ENCODE peak calls at places on chromosome 14, in seven cellular contexts. One of them, this sample, is unnamed.

GRCh38 chr14:73424453-73424852 is 33.9 kb downstream of the NUMB start:
- DNase-seq in neuronal stem cell: no peak
- DNase-seq in H9: no peak
- DNase-seq in IMR-90: peak
- DNase-seq in trophoblast cell: no peak
- DNase-seq in mesendoderm: no peak
- DNase-seq in H1: no peak
- DNase-seq in this sample: peak

GRCh38 chr14:92586001-92586947 is 72.7 kb downstream of the RIN3 start:
- DNase-seq in neuronal stem cell: no peak
- DNase-seq in H9: no peak
- DNase-seq in IMR-90: peak
- DNase-seq in trophoblast cell: no peak
- DNase-seq in mesendoderm: no peak
- DNase-seq in H1: no peak
- DNase-seq in this sample: peak

GRCh38 chr14:77400216-77400615 is 23.0 kb downstream of the SAMD15 start:
- DNase-seq in neuronal stem cell: no peak
- DNase-seq in H9: no peak
- DNase-seq in IMR-90: no peak
- DNase-seq in trophoblast cell: no peak
- DNase-seq in mesendoderm: no peak
- DNase-seq in H1: no peak
- DNase-seq in this sample: no peak

GRCh38 chr14:92914087-92914656 is 8.8 kb upstream of the CHGA start:
- DNase-seq in neuronal stem cell: peak
- DNase-seq in H9: peak
- DNase-seq in IMR-90: peak
- DNase-seq in trophoblast cell: peak
- DNase-seq in mesendoderm: peak
- DNase-seq in H1: peak
- DNase-seq in this sample: peak

GRCh38 chr14:104876251-104876699 is 11.2 kb downstream of the CEP170B start:
- DNase-seq in neuronal stem cell: no peak
- DNase-seq in H9: peak
- DNase-seq in IMR-90: peak
- DNase-seq in trophoblast cell: peak
- DNase-seq in mesendoderm: peak
- DNase-seq in H1: peak
- DNase-seq in this sample: peak

GRCh38 chr14:89420502-89420901 is 3.5 kb upstream of the FOXN3 start:
- DNase-seq in neuronal stem cell: no peak
- DNase-seq in H9: no peak
- DNase-seq in IMR-90: no peak
- DNase-seq in trophoblast cell: no peak
- DNase-seq in mesendoderm: no peak
- DNase-seq in H1: no peak
- DNase-seq in this sample: no peak

GRCh38 chr14:68815288-68816182 is 22.7 kb upstream of the ZFP36L1 start:
- DNase-seq in neuronal stem cell: no peak
- DNase-seq in H9: no peak
- DNase-seq in IMR-90: no peak
- DNase-seq in trophoblast cell: no peak
- DNase-seq in mesendoderm: peak
- DNase-seq in H1: no peak
- DNase-seq in this sample: no peak

GRCh38 chr14:74550071-74550470 is 56.5 kb downstream of the ISCA2 start:
- DNase-seq in neuronal stem cell: no peak
- DNase-seq in H9: no peak
- DNase-seq in IMR-90: no peak
- DNase-seq in trophoblast cell: no peak
- DNase-seq in mesendoderm: no peak
- DNase-seq in H1: no peak
- DNase-seq in this sample: no peak

GRCh38 chr14:22819191-22819988 is 4.2 kb upstream of the SLC7A7 start:
- DNase-seq in neuronal stem cell: no peak
- DNase-seq in H9: peak
- DNase-seq in IMR-90: peak
- DNase-seq in trophoblast cell: peak
- DNase-seq in mesendoderm: peak
- DNase-seq in H1: peak
- DNase-seq in this sample: peak

GRCh38 chr14:45651906-45652305 is 398.9 kb upstream of the MIS18BP1 start:
- DNase-seq in neuronal stem cell: no peak
- DNase-seq in H9: no peak
- DNase-seq in IMR-90: no peak
- DNase-seq in trophoblast cell: no peak
- DNase-seq in mesendoderm: no peak
- DNase-seq in H1: no peak
- DNase-seq in this sample: no peak

GRCh38 chr14:94120667-94121335 is 8.6 kb downstream of the IFI27L2 start:
- DNase-seq in neuronal stem cell: no peak
- DNase-seq in H9: no peak
- DNase-seq in IMR-90: peak
- DNase-seq in trophoblast cell: no peak
- DNase-seq in mesendoderm: no peak
- DNase-seq in H1: no peak
- DNase-seq in this sample: peak

GRCh38 chr14:52694761-52695480 is 437 bp downstream of the ERO1A start:
- DNase-seq in neuronal stem cell: peak
- DNase-seq in H9: no peak
- DNase-seq in IMR-90: peak
- DNase-seq in trophoblast cell: peak
- DNase-seq in mesendoderm: peak
- DNase-seq in H1: no peak
- DNase-seq in this sample: peak

GRCh38 chr14:28709571-28710305 is 56.8 kb upstream of the FOXG1 start:
- DNase-seq in neuronal stem cell: no peak
- DNase-seq in H9: no peak
- DNase-seq in IMR-90: no peak
- DNase-seq in trophoblast cell: no peak
- DNase-seq in mesendoderm: peak
- DNase-seq in H1: no peak
- DNase-seq in this sample: no peak

GRCh38 chr14:96926006-96926405 is 128.8 kb downstream of the VRK1 start:
- DNase-seq in neuronal stem cell: no peak
- DNase-seq in H9: no peak
- DNase-seq in IMR-90: no peak
- DNase-seq in trophoblast cell: no peak
- DNase-seq in mesendoderm: no peak
- DNase-seq in H1: no peak
- DNase-seq in this sample: no peak

GRCh38 chr14:96929969-96930368 is 132.8 kb downstream of the VRK1 start:
- DNase-seq in neuronal stem cell: no peak
- DNase-seq in H9: no peak
- DNase-seq in IMR-90: no peak
- DNase-seq in trophoblast cell: no peak
- DNase-seq in mesendoderm: no peak
- DNase-seq in H1: no peak
- DNase-seq in this sample: no peak

GRCh38 chr14:96928779-96929380 is 131.7 kb downstream of the VRK1 start:
- DNase-seq in neuronal stem cell: no peak
- DNase-seq in H9: no peak
- DNase-seq in IMR-90: no peak
- DNase-seq in trophoblast cell: no peak
- DNase-seq in mesendoderm: no peak
- DNase-seq in H1: no peak
- DNase-seq in this sample: no peak

GRCh38 chr14:96934961-96935360 is 137.8 kb downstream of the VRK1 start:
- DNase-seq in neuronal stem cell: no peak
- DNase-seq in H9: no peak
- DNase-seq in IMR-90: no peak
- DNase-seq in trophoblast cell: no peak
- DNase-seq in mesendoderm: no peak
- DNase-seq in H1: no peak
- DNase-seq in this sample: no peak

DNA sequence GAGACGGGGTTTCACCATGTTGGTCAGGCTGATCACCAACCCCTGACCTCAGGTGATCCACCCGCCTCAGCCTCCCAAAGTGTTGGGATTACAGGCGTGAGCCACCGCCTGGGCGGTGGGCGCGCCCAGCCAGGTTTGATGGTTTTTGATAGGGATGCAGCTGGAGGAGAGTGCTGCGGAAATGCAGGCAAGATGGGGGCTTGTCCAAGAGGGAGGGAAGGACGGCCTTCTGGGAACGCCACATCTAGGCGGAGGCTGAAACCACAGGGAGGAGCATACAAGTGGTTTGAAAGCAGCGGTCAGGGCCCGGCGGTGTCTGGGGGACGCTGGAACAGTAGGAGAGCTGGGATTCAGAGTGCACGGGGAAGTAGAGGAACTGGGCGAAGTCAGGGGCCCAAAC is 134.6 kb downstream of the VRK1 start:
- DNase-seq in neuronal stem cell: no peak
- DNase-seq in H9: no peak
- DNase-seq in IMR-90: no peak
- DNase-seq in trophoblast cell: no peak
- DNase-seq in mesendoderm: no peak
- DNase-seq in H1: no peak
- DNase-seq in this sample: no peak
- H2BK120ac ChIP-seq in neuronal stem cell: no peak
- H2BK120ac ChIP-seq in H9: no peak
- H2BK120ac ChIP-seq in IMR-90: no peak
- H2BK120ac ChIP-seq in trophoblast cell: no peak
- H2BK120ac ChIP-seq in mesendoderm: no peak
- H2BK120ac ChIP-seq in H1: no peak
- H2BK120ac ChIP-seq in this sample: no peak

GRCh38 chr14:35211067-35211466 is 81.1 kb upstream of the PSMA6 start:
- DNase-seq in neuronal stem cell: no peak
- DNase-seq in H9: no peak
- DNase-seq in IMR-90: no peak
- DNase-seq in trophoblast cell: no peak
- DNase-seq in mesendoderm: no peak
- DNase-seq in H1: no peak
- DNase-seq in this sample: no peak

GRCh38 chr14:35213869-35214387 is 78.3 kb upstream of the PSMA6 start:
- DNase-seq in neuronal stem cell: no peak
- DNase-seq in H9: no peak
- DNase-seq in IMR-90: peak
- DNase-seq in trophoblast cell: no peak
- DNase-seq in mesendoderm: no peak
- DNase-seq in H1: no peak
- DNase-seq in this sample: peak

GRCh38 chr14:35213143-35213788 is 78.9 kb upstream of the PSMA6 start:
- DNase-seq in neuronal stem cell: no peak
- DNase-seq in H9: no peak
- DNase-seq in IMR-90: no peak
- DNase-seq in trophoblast cell: no peak
- DNase-seq in mesendoderm: no peak
- DNase-seq in H1: no peak
- DNase-seq in this sample: no peak

GRCh38 chr14:35215110-35215872 is 76.9 kb upstream of the PSMA6 start:
- DNase-seq in neuronal stem cell: peak
- DNase-seq in H9: no peak
- DNase-seq in IMR-90: peak
- DNase-seq in trophoblast cell: peak
- DNase-seq in mesendoderm: peak
- DNase-seq in H1: no peak
- DNase-seq in this sample: peak

DNA sequence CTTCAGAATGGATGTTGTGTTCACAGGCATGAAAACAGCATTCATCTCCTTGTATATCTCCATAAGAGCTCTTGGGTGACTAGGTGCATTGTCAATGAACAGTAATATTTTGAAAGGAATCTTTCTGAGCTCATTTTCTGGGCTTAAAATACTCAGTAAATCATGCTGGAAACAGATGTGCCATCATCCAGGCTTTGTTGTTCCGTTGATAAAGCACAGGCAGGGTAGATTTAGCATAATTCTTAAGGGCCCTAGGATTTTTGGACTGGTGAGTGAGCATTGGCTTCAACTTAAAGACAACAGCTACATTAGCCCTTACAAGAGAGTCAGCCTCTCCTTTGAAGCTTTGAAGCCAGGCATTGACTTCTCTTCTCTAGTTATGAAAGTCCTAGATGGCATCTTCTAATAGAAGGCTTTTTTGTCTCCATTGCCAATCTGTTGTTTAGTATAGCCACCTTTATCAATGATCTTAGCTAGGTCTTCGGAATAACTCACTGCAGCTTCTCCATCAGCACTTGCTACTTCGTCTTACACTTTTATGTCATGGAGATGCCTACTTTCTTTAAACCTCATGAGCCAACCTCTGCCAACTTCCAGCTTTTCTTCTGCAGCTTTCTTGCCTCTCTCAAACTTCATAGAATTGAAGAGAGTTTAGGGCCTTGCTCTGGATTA is 79.6 kb upstream of the PSMA6 start:
- DNase-seq in neuronal stem cell: no peak
- DNase-seq in H9: no peak
- DNase-seq in IMR-90: no peak
- DNase-seq in trophoblast cell: no peak
- DNase-seq in mesendoderm: no peak
- DNase-seq in H1: no peak
- DNase-seq in this sample: no peak
- H3K23ac ChIP-seq in neuronal stem cell: no peak
- H3K23ac ChIP-seq in H9: no peak
- H3K23ac ChIP-seq in IMR-90: no peak
- H3K23ac ChIP-seq in trophoblast cell: no peak
- H3K23ac ChIP-seq in mesendoderm: no peak
- H3K23ac ChIP-seq in H1: no peak
- H3K23ac ChIP-seq in this sample: no peak

GRCh38 chr14:55288439-55288838 is 17.2 kb downstream of the FBXO34 start:
- DNase-seq in neuronal stem cell: no peak
- DNase-seq in H9: no peak
- DNase-seq in IMR-90: no peak
- DNase-seq in trophoblast cell: no peak
- DNase-seq in mesendoderm: no peak
- DNase-seq in H1: no peak
- DNase-seq in this sample: no peak
- H3K27ac ChIP-seq in neuronal stem cell: no peak
- H3K27ac ChIP-seq in H9: no peak
- H3K27ac ChIP-seq in IMR-90: no peak
- H3K27ac ChIP-seq in trophoblast cell: no peak
- H3K27ac ChIP-seq in mesendoderm: no peak
- H3K27ac ChIP-seq in H1: no peak
- H3K27ac ChIP-seq in this sample: no peak

GRCh38 chr14:100088226-100088625 is 23.0 kb downstream of the EVL start:
- DNase-seq in neuronal stem cell: no peak
- DNase-seq in H9: no peak
- DNase-seq in IMR-90: no peak
- DNase-seq in trophoblast cell: no peak
- DNase-seq in mesendoderm: no peak
- DNase-seq in H1: no peak
- DNase-seq in this sample: no peak

GRCh38 chr14:100091386-100091785 is 26.2 kb downstream of the EVL start:
- DNase-seq in neuronal stem cell: no peak
- DNase-seq in H9: no peak
- DNase-seq in IMR-90: no peak
- DNase-seq in trophoblast cell: no peak
- DNase-seq in mesendoderm: no peak
- DNase-seq in H1: no peak
- DNase-seq in this sample: no peak

GRCh38 chr14:100096656-100097055 is 31.4 kb downstream of the EVL start:
- DNase-seq in neuronal stem cell: no peak
- DNase-seq in H9: no peak
- DNase-seq in IMR-90: peak
- DNase-seq in trophoblast cell: no peak
- DNase-seq in mesendoderm: no peak
- DNase-seq in H1: no peak
- DNase-seq in this sample: no peak

GRCh38 chr14:100093322-100093721 is 28.1 kb downstream of the EVL start:
- DNase-seq in neuronal stem cell: no peak
- DNase-seq in H9: no peak
- DNase-seq in IMR-90: no peak
- DNase-seq in trophoblast cell: no peak
- DNase-seq in mesendoderm: no peak
- DNase-seq in H1: no peak
- DNase-seq in this sample: no peak

GRCh38 chr14:100092832-100093231 is 27.6 kb downstream of the EVL start:
- DNase-seq in neuronal stem cell: no peak
- DNase-seq in H9: no peak
- DNase-seq in IMR-90: no peak
- DNase-seq in trophoblast cell: no peak
- DNase-seq in mesendoderm: no peak
- DNase-seq in H1: no peak
- DNase-seq in this sample: no peak
- H2BK120ac ChIP-seq in neuronal stem cell: no peak
- H2BK120ac ChIP-seq in H9: no peak
- H2BK120ac ChIP-seq in IMR-90: no peak
- H2BK120ac ChIP-seq in trophoblast cell: no peak
- H2BK120ac ChIP-seq in mesendoderm: no peak
- H2BK120ac ChIP-seq in H1: no peak
- H2BK120ac ChIP-seq in this sample: no peak